ENCODE peak calls at places on chromosomes 6 and 20, in seven cellular contexts. J is foreskin melanocyte; S is AG08396; M is effector memory CD4-positive, alpha-beta T cell; R is mesendoderm; T is HEK293T; Q is stimulated activated CD8-positive, alpha-beta memory T cell treated with anti-CD3 and anti-CD28 coated beads, Interleukin-7, amount 100 ng/mL, for 1 hour. V is an unnamed sample.

GRCh38 chr6:165183071-165183470 is 126.3 kb downstream of the C6orf118 start:
- DNase-seq in J (no peak), S (no peak), M (no peak), R (no peak), T (no peak), Q (no peak), V (no peak)

GRCh38 chr6:139765825-139766285 is 391.4 kb upstream of the CITED2 start:
- DNase-seq in J (no peak), S (peak), M (no peak), R (peak), T (no peak), Q (no peak), V (no peak)

GRCh38 chr20:56005389-56005715 is at the start of gene CBLN4:
- DNase-seq in J (no peak), S (no peak), M (no peak), R (peak), T (no peak), Q (no peak), V (peak)

GRCh38 chr6:33672808-33673207 is 38.7 kb downstream of the UQCC2 start:
- DNase-seq in J (peak), S (peak), M (no peak), R (peak), T (peak), Q (no peak), V (no peak)

GRCh38 chr6:37485259-37485658 is 14.4 kb downstream of the CCDC167 start:
- DNase-seq in J (no peak), S (peak), M (no peak), R (peak), T (peak), Q (no peak), V (no peak)

GRCh38 chr6:32883789-32884188 is 29.8 kb downstream of the PSMB9 start:
- DNase-seq in J (no peak), S (peak), M (no peak), R (peak), T (no peak), Q (no peak), V (no peak)

GRCh38 chr6:71444222-71444621 is 155.6 kb downstream of the OGFRL1 start:
- DNase-seq in J (no peak), S (no peak), M (no peak), R (no peak), T (no peak), Q (no peak), V (no peak)

GRCh38 chr6:36657942-36658544 is 20.5 kb upstream of the CDKN1A start:
- DNase-seq in J (no peak), S (peak), M (no peak), R (no peak), T (no peak), Q (no peak), V (no peak)

GRCh38 chr20:36493801-36494114 is 47.6 kb upstream of the MYL9 start:
- DNase-seq in J (no peak), S (peak), M (no peak), R (no peak), T (no peak), Q (no peak), V (peak)

GRCh38 chr6:42449917-42450313 is 1.8 kb downstream of the TRERF1 start:
- DNase-seq in J (no peak), S (no peak), M (no peak), R (peak), T (no peak), Q (no peak), V (no peak)

GRCh38 chr20:24392612-24393011 is 76.8 kb upstream of the SYNDIG1 start:
- DNase-seq in J (no peak), S (no peak), M (no peak), R (no peak), T (no peak), Q (no peak), V (no peak)

GRCh38 chr6:117276778-117277177 is 11.4 kb downstream of the VGLL2 start:
- DNase-seq in J (no peak), S (no peak), M (no peak), R (no peak), T (no peak), Q (no peak), V (no peak)

GRCh38 chr20:62043131-62043914 is 22.4 kb downstream of the TAF4 start:
- DNase-seq in J (no peak), S (no peak), M (no peak), R (no peak), T (no peak), Q (no peak), V (no peak)

GRCh38 chr20:31861346-31862156 is 8.8 kb downstream of the DUSP15 start:
- DNase-seq in J (no peak), S (peak), M (peak), R (peak), T (peak), Q (peak), V (no peak)

GRCh38 chr20:50055524-50056083 is 57.3 kb downstream of the UBE2V1 start:
- DNase-seq in J (no peak), S (no peak), M (no peak), R (no peak), T (no peak), Q (no peak), V (no peak)

GRCh38 chr6:33549896-33550295 is 30.2 kb downstream of the BAK1 start:
- DNase-seq in J (no peak), S (no peak), M (no peak), R (no peak), T (no peak), Q (no peak), V (no peak)

GRCh38 chr6:163667372-163668060 is 253.0 kb downstream of the QKI start:
- DNase-seq in J (peak), S (no peak), M (no peak), R (no peak), T (no peak), Q (no peak), V (no peak)

GRCh38 chr20:50423758-50424157 is 86.4 kb upstream of the PTPN1 start:
- DNase-seq in J (no peak), S (no peak), M (no peak), R (no peak), T (no peak), Q (no peak), V (no peak)

GRCh38 chr6:161101517-161101916 is 109.9 kb downstream of the MAP3K4 start:
- DNase-seq in J (no peak), S (no peak), M (no peak), R (peak), T (no peak), Q (no peak), V (no peak)

GRCh38 chr6:144379356-144379755 is 94.2 kb downstream of the UTRN start:
- DNase-seq in J (no peak), S (no peak), M (no peak), R (no peak), T (no peak), Q (no peak), V (no peak)

GRCh38 chr6:17580518-17581048 is 19.5 kb upstream of the FAM8A1 start:
- DNase-seq in J (no peak), S (peak), M (no peak), R (no peak), T (no peak), Q (no peak), V (peak)

GRCh38 chr6:4624726-4625125 is 151.5 kb upstream of the CDYL start:
- DNase-seq in J (no peak), S (no peak), M (no peak), R (no peak), T (no peak), Q (no peak), V (no peak)

GRCh38 chr6:21666200-21666671 is 72.7 kb downstream of the SOX4 start:
- DNase-seq in J (no peak), S (peak), M (no peak), R (peak), T (no peak), Q (no peak), V (no peak)

GRCh38 chr20:37408930-37409210 is 62.9 kb downstream of the SRC start:
- DNase-seq in J (no peak), S (no peak), M (no peak), R (no peak), T (no peak), Q (no peak), V (no peak)

GRCh38 chr6:50602191-50602810 is 111.0 kb upstream of the TFAP2D start:
- DNase-seq in J (peak), S (peak), M (no peak), R (peak), T (peak), Q (no peak), V (no peak)

GRCh38 chr20:7980332-7981046 is 39.1 kb downstream of the TMX4 start:
- DNase-seq in J (peak), S (peak), M (no peak), R (peak), T (peak), Q (no peak), V (peak)

GRCh38 chr6:137226682-137227081 is 7.5 kb upstream of the IFNGR1 start:
- DNase-seq in J (no peak), S (no peak), M (no peak), R (no peak), T (no peak), Q (no peak), V (no peak)

GRCh38 chr6:158069800-158070195 is 88.1 kb downstream of the SYNJ2 start:
- DNase-seq in J (peak), S (peak), M (no peak), R (no peak), T (no peak), Q (no peak), V (no peak)

GRCh38 chr6:108673602-108674001 is 112.9 kb downstream of the FOXO3 start:
- DNase-seq in J (no peak), S (no peak), M (no peak), R (no peak), T (no peak), Q (no peak), V (no peak)

GRCh38 chr6:120005292-120005976 is 655.9 kb upstream of the MAN1A1 start:
- DNase-seq in J (no peak), S (no peak), M (no peak), R (no peak), T (peak), Q (no peak), V (no peak)

GRCh38 chr20:58054082-58054481 is 174.4 kb downstream of the ANKRD60 start:
- DNase-seq in J (no peak), S (no peak), M (no peak), R (no peak), T (no peak), Q (no peak), V (no peak)

GRCh38 chr20:7272512-7272911 is 505.0 kb downstream of the BMP2 start:
- DNase-seq in J (no peak), S (no peak), M (no peak), R (peak), T (no peak), Q (no peak), V (no peak)

GRCh38 chr6:79874531-79875132 is 72.7 kb downstream of the ELOVL4 start:
- DNase-seq in J (no peak), S (no peak), M (no peak), R (no peak), T (no peak), Q (no peak), V (no peak)

GRCh38 chr6:72622094-72622540 is 253 bp downstream of the KCNQ5 start:
- DNase-seq in J (peak), S (peak), M (peak), R (peak), T (peak), Q (peak), V (no peak)